ENCODE peak calls at places on chromosomes 13 and 19, in ten cellular contexts. V is cardiac muscle cell; N is COR-L47; S is nucleus accumbens; Z is heart left ventricle; U is NCI-H1092; A is stimulated activated CD4-positive, alpha-beta T cell treated with anti-CD3 and anti-CD28 coated beads, Interleukin-2, amount 100 ng/mL, for 24 hours; E is H54; F is PC-3; W is fibroblast of the aortic adventitia. X is an unnamed sample.

GRCh38 chr13:98599502-98600328 is 22.8 kb upstream of the STK24 start:
- DNase-seq in V (peak; percentile 52), N (no peak), S (no peak), Z (no peak), U (no peak), A (no peak), E (no peak), F (no peak), W (peak; percentile 12), X (no peak)

GRCh38 chr13:77056382-77056781 is 29.4 kb upstream of the FBXL3 start:
- DNase-seq in V (no peak), N (no peak), S (no peak), Z (no peak), U (no peak), A (no peak), E (no peak), F (no peak), W (no peak), X (no peak)

GRCh38 chr13:51928231-51928630 is 66.5 kb downstream of the CCDC70 start:
- DNase-seq in V (no peak), N (no peak), S (no peak), Z (no peak), U (no peak), A (no peak), E (no peak), F (no peak), W (no peak), X (no peak)

GRCh38 chr19:12606796-12607195 is 3.8 kb downstream of the ZNF490 start:
- DNase-seq in V (no peak), N (no peak), S (no peak), Z (no peak), U (no peak), A (no peak), E (no peak), F (no peak), W (no peak), X (peak; percentile 9)

GRCh38 chr13:113916330-113916815 is 52.5 kb upstream of the GAS6 start:
- DNase-seq in V (no peak), N (no peak), S (no peak), Z (no peak), U (no peak), A (no peak), E (no peak), F (no peak), W (peak; percentile 70), X (peak; percentile 76)

GRCh38 chr19:47741544-47742125 is 3.7 kb upstream of the NOP53 start:
- DNase-seq in V (no peak), N (no peak), S (no peak), Z (no peak), U (no peak), A (no peak), E (no peak), F (no peak), W (no peak), X (no peak)

GRCh38 chr13:105774739-105775460 is 760.6 kb downstream of the EFNB2 start:
- DNase-seq in V (no peak), N (no peak), S (no peak), Z (no peak), U (no peak), A (no peak), E (no peak), F (peak; percentile 74), W (no peak), X (no peak)

GRCh38 chr13:42110410-42111155 is 62.1 kb downstream of the DGKH start:
- DNase-seq in V (peak; percentile 61), N (peak; percentile 29), S (no peak), Z (no peak), U (peak; percentile 6), A (peak; percentile 11), E (peak; percentile 6), F (peak; percentile 83), W (peak; percentile 90), X (peak; percentile 83)

GRCh38 chr13:110070511-110071120 is 236.3 kb downstream of the COL4A1 start:
- DNase-seq in V (no peak), N (no peak), S (no peak), Z (no peak), U (no peak), A (no peak), E (peak; percentile 46), F (peak; percentile 59), W (peak; percentile 29), X (peak; percentile 54)

GRCh38 chr19:38707512-38708114 is 36.7 kb downstream of the CAPN12 start:
- DNase-seq in V (no peak), N (no peak), S (no peak), Z (peak; percentile 84), U (no peak), A (no peak), E (no peak), F (peak; percentile 75), W (no peak), X (peak; percentile 12)

GRCh38 chr19:1223018-1223855 is 14.6 kb downstream of the CBARP start:
- DNase-seq in V (no peak), N (no peak), S (no peak), Z (no peak), U (no peak), A (peak; percentile 40), E (no peak), F (peak; percentile 41), W (no peak), X (no peak)

GRCh38 chr13:24747248-24748151 is 16.5 kb upstream of the RNF17 start:
- DNase-seq in V (peak; percentile 47), N (peak; percentile 42), S (no peak), Z (no peak), U (no peak), A (peak; percentile 54), E (no peak), F (no peak), W (peak; percentile 2), X (no peak)

GRCh38 chr13:50353651-50354415 is 338.6 kb downstream of the KCNRG start:
- DNase-seq in V (no peak), N (no peak), S (no peak), Z (no peak), U (no peak), A (no peak), E (no peak), F (peak; percentile 74), W (peak; percentile 33), X (peak; percentile 15)

GRCh38 chr19:43984687-43985000 is 656 bp downstream of the ZNF155 start:
- DNase-seq in V (no peak), N (no peak), S (no peak), Z (peak; percentile 26), U (no peak), A (no peak), E (peak; percentile 7), F (no peak), W (no peak), X (no peak)

GRCh38 chr13:108368240-108368898 is 98.9 kb downstream of the TNFSF13B start:
- DNase-seq in V (no peak), N (no peak), S (no peak), Z (no peak), U (no peak), A (no peak), E (no peak), F (no peak), W (no peak), X (no peak)

GRCh38 chr19:2949939-2950285 is 5.1 kb upstream of the ZNF77 start:
- DNase-seq in V (peak; percentile 79), N (no peak), S (no peak), Z (peak; percentile 72), U (no peak), A (no peak), E (peak; percentile 45), F (peak; percentile 4), W (peak; percentile 64), X (no peak)

GRCh38 chr19:46060012-46060411 is 19.2 kb upstream of the IGFL4 start:
- DNase-seq in V (no peak), N (no peak), S (no peak), Z (no peak), U (no peak), A (no peak), E (no peak), F (no peak), W (no peak), X (no peak)

GRCh38 chr13:43237616-43238015 is 214.2 kb downstream of the DNAJC15 start:
- DNase-seq in V (no peak), N (no peak), S (no peak), Z (no peak), U (no peak), A (no peak), E (no peak), F (no peak), W (no peak), X (peak; percentile 58)

GRCh38 chr13:110697842-110698241 is 8.1 kb downstream of the CARS2 start:
- DNase-seq in V (no peak), N (no peak), S (no peak), Z (no peak), U (no peak), A (no peak), E (no peak), F (no peak), W (no peak), X (no peak)

GRCh38 chr13:23915308-23915707 is 18.0 kb upstream of the C1QTNF9B start:
- DNase-seq in V (no peak), N (no peak), S (no peak), Z (no peak), U (peak; percentile 51), A (no peak), E (no peak), F (peak; percentile 83), W (no peak), X (no peak)

X was measured in foreskin fibroblast.